ENCODE peak calls at places on chromosomes 16 and 17, in six cellular contexts. D is CD8-positive, alpha-beta T cell; I is left ventricle myocardium inferior; V is GM12878; Y is K562; C is brain microvascular endothelial cell. A is an unnamed sample.

GRCh38 chr17:29929544-29930398 is at the start of gene SSH2:
- DNase-seq in C (peak; percentile 76), Y (peak; percentile 94), V (peak; percentile 67), D (peak; percentile 82), I (peak; percentile 89), A (peak; percentile 81)

GRCh38 chr16:69471121-69471520 is 46.7 kb downstream of the CYB5B start:
- DNase-seq in V (no peak), C (no peak), D (no peak), I (no peak), Y (no peak), A (no peak)

GRCh38 chr17:59337741-59338299 is 6.4 kb downstream of the YPEL2 start:
- DNase-seq in C (no peak), V (no peak), Y (no peak), I (no peak), D (no peak), A (no peak)

GRCh38 chr16:47888142-47888541 is 267.7 kb downstream of the ABCC12 start:
- DNase-seq in I (no peak), D (no peak), Y (no peak), C (peak; percentile 48), V (no peak), A (no peak)

GRCh38 chr17:48056879-48057278 is 8.7 kb downstream of the NFE2L1 start:
- DNase-seq in Y (no peak), C (no peak), I (no peak), D (no peak), V (no peak), A (no peak)

GRCh38 chr16:65283238-65283651 is 161.4 kb upstream of the CDH11 start:
- DNase-seq in D (no peak), V (no peak), I (no peak), Y (no peak), C (no peak), A (no peak)

GRCh38 chr17:67125417-67125816 is 81.1 kb downstream of the CACNG1 start:
- DNase-seq in Y (peak; percentile 5), V (no peak), I (no peak), C (no peak), D (no peak), A (no peak)

GRCh38 chr17:3978421-3979275 is 14.4 kb upstream of the ATP2A3 start:
- DNase-seq in V (no peak), I (no peak), D (no peak), Y (no peak), C (no peak), A (no peak)

GRCh38 chr17:64155751-64156544 is 26.0 kb upstream of the ERN1 start:
- DNase-seq in Y (no peak), D (no peak), I (peak; percentile 78), V (no peak), C (no peak), A (no peak)

GRCh38 chr17:50208611-50209061 is 7.2 kb upstream of the COL1A1 start:
- DNase-seq in I (no peak), C (no peak), D (no peak), Y (peak; percentile 96), V (no peak), A (no peak)

GRCh38 chr17:38428643-38429371 is 543 bp downstream of the ARHGAP23 start:
- DNase-seq in C (no peak), D (no peak), I (peak; percentile 68), V (no peak), Y (no peak), A (no peak)

GRCh38 chr17:34312080-34312479 is 7.2 kb upstream of the CCL8 start:
- DNase-seq in V (no peak), I (no peak), Y (no peak), D (no peak), C (no peak), A (no peak)

GRCh38 chr17:49994085-49995054 is 654 bp downstream of the DLX3 start:
- DNase-seq in C (no peak), V (no peak), Y (no peak), I (no peak), D (no peak), A (no peak)

GRCh38 chr17:55727920-55728319 is 5.3 kb upstream of the TMEM100 start:
- DNase-seq in I (no peak), Y (no peak), D (no peak), C (no peak), V (no peak), A (no peak)

DNA sequence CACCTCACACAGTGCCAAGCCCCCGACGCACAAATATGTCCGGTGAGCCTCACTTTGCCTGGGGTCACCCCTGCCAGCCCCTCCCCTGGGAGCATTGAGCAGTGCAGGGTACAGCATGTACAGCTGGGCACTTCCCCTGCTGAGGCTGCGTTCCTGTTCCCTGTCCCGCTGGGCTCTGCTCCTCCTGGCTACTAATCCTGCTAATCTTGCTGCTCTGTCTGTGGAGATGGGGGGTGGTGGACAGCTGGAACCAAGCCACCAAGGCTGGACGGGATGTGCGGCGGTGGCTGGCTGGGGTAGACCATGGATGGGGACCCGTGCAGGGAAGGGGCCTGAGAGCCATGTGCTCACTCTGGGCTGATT is 4.1 kb upstream of the TCAP start:
- DNase-seq in C (no peak), Y (no peak), V (no peak), I (peak; percentile 69), D (no peak), A (no peak)
- H3K27ac ChIP-seq in C (no peak overlapping the region), Y (no peak overlapping the region), V (no peak overlapping the region), I (peak overlapping the region; percentile 97), D (no peak overlapping the region), A (no peak overlapping the region)

DNA sequence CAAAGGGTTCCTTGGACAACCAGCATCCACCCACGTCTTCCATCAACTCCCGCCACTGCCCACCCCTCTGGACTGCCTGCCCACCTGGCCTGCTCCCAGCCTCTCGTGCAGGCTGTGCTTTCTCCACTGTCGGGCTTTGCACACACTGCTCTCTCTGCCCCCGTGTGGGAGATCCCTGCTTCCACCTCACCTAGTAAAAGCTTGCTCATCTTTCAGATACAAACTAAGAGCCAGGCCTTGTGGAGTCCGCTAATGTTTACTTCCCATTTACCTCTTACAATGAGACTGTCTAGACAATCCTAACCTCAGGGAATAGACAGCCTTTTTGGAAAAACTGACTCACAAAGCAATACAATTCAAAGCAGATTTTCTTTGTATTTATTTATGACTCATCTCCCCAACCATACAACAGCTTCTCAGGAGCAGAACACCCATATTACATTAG is 67.6 kb downstream of the USP31 start:
- DNase-seq in V (no peak), C (peak; percentile 31), D (no peak), Y (no peak), I (no peak), A (no peak)
- H3K27ac ChIP-seq in V (no peak overlapping the region), C (no peak overlapping the region), D (no peak overlapping the region), Y (no peak overlapping the region), I (no peak overlapping the region), A (no peak overlapping the region)

DNA sequence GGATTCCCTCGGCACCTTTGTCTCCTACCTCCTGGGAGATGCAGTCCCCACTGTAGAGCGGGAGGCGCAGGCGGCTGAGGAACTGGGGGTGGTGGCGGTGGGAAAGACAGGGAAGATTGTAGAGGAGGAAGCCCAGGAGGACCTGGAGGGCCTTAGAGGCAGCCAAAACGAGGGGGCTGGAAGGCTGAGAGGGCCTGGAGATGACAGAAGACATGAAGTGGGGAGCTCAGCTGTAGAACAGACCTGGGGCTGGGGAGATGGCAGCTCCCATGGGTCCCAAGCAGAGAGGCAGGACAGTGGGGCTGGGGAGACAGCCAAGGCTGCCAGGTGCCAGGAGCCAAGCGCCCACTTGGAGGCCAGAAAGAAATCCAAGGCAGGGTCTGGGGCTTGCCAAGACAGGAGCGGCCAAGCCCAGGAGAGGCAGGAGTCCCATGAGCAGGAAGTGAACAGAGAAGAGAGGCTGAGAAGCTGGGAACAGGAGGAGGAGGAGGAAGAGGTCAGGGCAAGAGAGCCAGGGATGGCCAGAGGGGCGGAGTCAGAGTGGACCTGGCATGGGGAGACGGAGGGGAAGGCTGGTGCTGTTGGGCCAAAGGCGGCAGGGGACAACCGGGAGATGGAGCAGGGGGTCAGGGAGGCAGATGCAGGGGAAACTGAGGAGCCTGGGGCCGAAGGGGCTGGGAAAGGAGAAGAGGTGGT is 803 bp downstream of the APOBR start:
- DNase-seq in C (no peak), I (no peak), Y (no peak), V (no peak), D (no peak), A (no peak)
- H3K27ac ChIP-seq in C (no peak overlapping the region), I (peak overlapping the region; percentile 52), Y (peak overlapping the region; percentile 71), V (peak overlapping the region; percentile 91), D (peak overlapping the region; percentile 91), A (peak overlapping the region; percentile 85)

DNA sequence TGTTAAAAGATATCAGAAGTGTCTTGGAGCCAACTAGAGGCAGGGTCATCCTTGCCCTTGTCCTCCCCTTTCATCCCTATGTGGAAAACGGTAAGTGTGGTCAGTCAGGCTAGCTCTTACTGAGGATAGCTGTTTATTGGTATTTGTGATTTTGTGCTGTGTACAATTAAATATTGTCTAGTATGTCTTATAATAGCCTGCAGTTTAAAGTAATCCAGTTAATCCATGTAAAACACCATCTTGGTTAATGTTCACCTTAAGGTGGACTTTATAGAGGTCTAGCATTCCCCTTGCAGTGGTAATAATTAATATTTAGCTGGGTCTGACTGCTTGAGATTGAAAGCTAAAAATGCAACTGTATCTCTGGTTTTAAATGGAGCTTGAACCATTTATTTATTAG is 25.6 kb downstream of the METTL9 start:
- DNase-seq in C (no peak), Y (no peak), V (no peak), I (no peak), D (no peak), A (no peak)
- H3K27ac ChIP-seq in C (no peak overlapping the region), Y (no peak overlapping the region), V (no peak overlapping the region), I (no peak overlapping the region), D (no peak overlapping the region), A (no peak overlapping the region)

GRCh38 chr16:84993926-84994325 is 17.4 kb downstream of the ZDHHC7 start:
- DNase-seq in Y (no peak), V (no peak), C (no peak), I (no peak), D (no peak), A (no peak)
- H3K27ac ChIP-seq in Y (no peak overlapping the region), V (no peak overlapping the region), C (peak overlapping the region; percentile 90), I (no peak overlapping the region), D (no peak overlapping the region), A (peak overlapping the region; percentile 3)